ENCODE peak calls at places on chromosome 10, in eight cellular contexts. N is spleen; L is COR-L47; Z is Panc1; J is prostate gland; A is effector memory CD4-positive, alpha-beta T cell; X is uterus; C is GM04503. W is an unnamed sample.
A peak's percentile ranks its signal among the peaks of the same experiment; 100 is the strongest.

GRCh38 chr10:47289921-47290320 is 10.1 kb upstream of the GDF10 start:
- DNase-seq in X (no peak), J (no peak), Z (no peak), L (no peak), C (no peak), N (no peak), A (no peak), W (no peak)

GRCh38 chr10:61902448-61903183 is 1.1 kb downstream of the ARID5B start:
- DNase-seq in N (no peak), Z (peak; percentile 74), X (peak; percentile 72), J (peak; percentile 79), L (peak; percentile 38), C (no peak), A (peak; percentile 56), W (peak; percentile 64)

GRCh38 chr10:116251602-116252395 is 21.2 kb downstream of the GFRA1 start:
- DNase-seq in N (no peak), Z (no peak), X (no peak), J (no peak), L (no peak), C (no peak), A (no peak), W (no peak)

GRCh38 chr10:103598654-103599115 is 105.2 kb downstream of the NEURL1 start:
- DNase-seq in L (peak; percentile 46), C (peak; percentile 51), N (no peak), A (no peak), X (peak; percentile 76), J (peak; percentile 72), Z (peak; percentile 30), W (no peak)

GRCh38 chr10:6838118-6838517 is 258.0 kb upstream of the PRKCQ start:
- DNase-seq in L (no peak), X (no peak), Z (no peak), A (no peak), J (no peak), C (no peak), N (no peak), W (no peak)

GRCh38 chr10:17009228-17009700 is 120.3 kb downstream of the CUBN start:
- DNase-seq in C (peak; percentile 62), Z (no peak), X (no peak), A (no peak), N (no peak), L (no peak), J (no peak), W (no peak)

GRCh38 chr10:96395931-96396877 is 37.4 kb upstream of the OPALIN start:
- DNase-seq in X (peak; percentile 59), N (peak; percentile 86), Z (peak; percentile 50), A (peak; percentile 9), L (no peak), J (peak; percentile 63), C (no peak), W (peak; percentile 78)

GRCh38 chr10:70551491-70551890 is 51.0 kb downstream of the PRF1 start:
- DNase-seq in J (no peak), C (no peak), L (no peak), X (no peak), Z (no peak), A (no peak), N (no peak), W (no peak)

GRCh38 chr10:85602306-85602705 is 764.3 kb downstream of the GRID1 start:
- DNase-seq in J (no peak), X (no peak), Z (no peak), N (no peak), C (no peak), L (no peak), A (no peak), W (peak; percentile 53)

GRCh38 chr10:103698266-103698665 is 157.1 kb downstream of the SH3PXD2A start:
- DNase-seq in C (no peak), J (no peak), N (no peak), X (no peak), Z (no peak), L (no peak), A (no peak), W (no peak)

GRCh38 chr10:121063744-121064143 is 212.6 kb downstream of the WDR11 start:
- DNase-seq in L (no peak), Z (no peak), N (no peak), X (no peak), J (no peak), A (no peak), C (no peak), W (no peak)

GRCh38 chr10:67836491-67836890 is 1.5 kb downstream of the DNAJC12 start:
- DNase-seq in X (no peak), Z (no peak), J (no peak), C (no peak), N (no peak), A (no peak), L (no peak), W (no peak)

GRCh38 chr10:6394084-6394483 is 186.0 kb downstream of the PRKCQ start:
- DNase-seq in L (no peak), C (no peak), A (no peak), J (no peak), X (no peak), N (no peak), Z (no peak), W (no peak)

GRCh38 chr10:93993414-93993781 is 333 bp upstream of the PLCE1 start:
- DNase-seq in N (no peak), A (no peak), Z (no peak), C (no peak), J (no peak), X (no peak), L (no peak), W (no peak)

GRCh38 chr10:63483983-63484382 is 18.2 kb upstream of the JMJD1C start:
- DNase-seq in N (no peak), X (no peak), C (no peak), A (no peak), J (no peak), Z (no peak), L (no peak), W (no peak)

GRCh38 chr10:117217196-117217761 is 20.0 kb downstream of the KCNK18 start:
- DNase-seq in J (no peak), L (no peak), C (no peak), X (no peak), N (peak; percentile 81), Z (no peak), A (no peak), W (no peak)

GRCh38 chr10:104387130-104387888 is 33.7 kb downstream of the CFAP58 start:
- DNase-seq in A (no peak), X (no peak), Z (no peak), J (no peak), L (no peak), N (no peak), C (no peak), W (no peak)

GRCh38 chr10:60388709-60389241 is 900 bp downstream of the ANK3 start:
- DNase-seq in A (no peak), X (no peak), N (no peak), C (no peak), Z (no peak), L (no peak), J (no peak), W (no peak)

GRCh38 chr10:68348265-68348741 is 15.6 kb upstream of the PBLD start:
- DNase-seq in N (no peak), J (no peak), L (no peak), X (no peak), C (no peak), Z (peak; percentile 58), A (peak; percentile 8), W (no peak)

GRCh38 chr10:116183733-116184447 is 89.1 kb downstream of the GFRA1 start:
- DNase-seq in C (no peak), L (no peak), J (no peak), X (no peak), A (no peak), Z (no peak), N (no peak), W (no peak)

GRCh38 chr10:125334545-125334944 is 174.2 kb upstream of the CTBP2 start:
- DNase-seq in N (no peak), A (no peak), J (no peak), C (no peak), Z (no peak), X (no peak), L (no peak), W (no peak)

GRCh38 chr10:79927111-79927828 is 21.6 kb downstream of the SFTPD start:
- DNase-seq in N (peak; percentile 50), J (no peak), C (no peak), L (no peak), X (no peak), A (no peak), Z (no peak), W (peak; percentile 58)

GRCh38 chr10:50379652-50380051 is 128.3 kb upstream of the ASAH2 start:
- DNase-seq in A (no peak), N (no peak), C (no peak), L (no peak), Z (no peak), J (no peak), X (no peak), W (no peak)

W was measured in right atrium auricular region.